ENCODE peak calls at places on chromosomes 11 and 22, in seven cellular contexts. U, J, S, I, M, X and K are unnamed samples.

GRCh38 chr11:69485337-69486041 is 4.0 kb downstream of the LINC01488 start:
- DNase-seq in U (no peak), J (no peak), S (no peak), I (no peak), M (no peak), X (no peak), K (no peak)

GRCh38 chr22:42791721-42792452 is 65.2 kb downstream of the ARFGAP3 start:
- DNase-seq in U (no peak), J (no peak), S (no peak), I (no peak), M (no peak), X (peak), K (no peak)

GRCh38 chr11:86244063-86244521 is 461 bp upstream of the EED start:
- DNase-seq in U (peak), J (peak), S (peak), I (peak), M (peak), X (peak), K (peak)

GRCh38 chr22:28241637-28242290 is 322.7 kb upstream of the PITPNB start:
- DNase-seq in U (no peak), J (no peak), S (no peak), I (no peak), M (no peak), X (no peak), K (no peak)

GRCh38 chr11:87228820-87229219 is 191.1 kb downstream of the TMEM135 start:
- DNase-seq in U (no peak), J (no peak), S (no peak), I (no peak), M (no peak), X (no peak), K (no peak)

GRCh38 chr11:60610702-60611101 is 88.7 kb upstream of the MS4A8 start:
- DNase-seq in U (no peak), J (no peak), S (no peak), I (no peak), M (no peak), X (no peak), K (no peak)

GRCh38 chr11:116595305-116595880 is 177.4 kb downstream of the BUD13 start:
- DNase-seq in U (no peak), J (no peak), S (no peak), I (no peak), M (no peak), X (no peak), K (no peak)

GRCh38 chr11:21514298-21514697 is 678.6 kb upstream of the ANO5 start:
- DNase-seq in U (no peak), J (no peak), S (no peak), I (no peak), M (no peak), X (no peak), K (no peak)

GRCh38 chr11:11845066-11845465 is 3.3 kb downstream of the USP47 start:
- DNase-seq in U (no peak), J (no peak), S (no peak), I (no peak), M (no peak), X (no peak), K (peak)

GRCh38 chr11:70281114-70281729 is 10.7 kb downstream of the PPFIA1 start:
- DNase-seq in U (no peak), J (no peak), S (no peak), I (no peak), M (peak), X (no peak), K (no peak)

GRCh38 chr11:78347956-78348355 is 69.7 kb downstream of the GAB2 start:
- DNase-seq in U (no peak), J (no peak), S (no peak), I (no peak), M (no peak), X (no peak), K (no peak)

GRCh38 chr11:78349614-78350013 is 68.0 kb downstream of the GAB2 start:
- DNase-seq in U (no peak), J (no peak), S (no peak), I (no peak), M (no peak), X (no peak), K (no peak)

GRCh38 chr11:78350646-78351165 is 66.9 kb downstream of the GAB2 start:
- DNase-seq in U (no peak), J (no peak), S (no peak), I (no peak), M (no peak), X (no peak), K (no peak)

GRCh38 chr11:78350101-78350645 is 67.4 kb downstream of the GAB2 start:
- DNase-seq in U (no peak), J (no peak), S (no peak), I (no peak), M (no peak), X (no peak), K (no peak)

DNA sequence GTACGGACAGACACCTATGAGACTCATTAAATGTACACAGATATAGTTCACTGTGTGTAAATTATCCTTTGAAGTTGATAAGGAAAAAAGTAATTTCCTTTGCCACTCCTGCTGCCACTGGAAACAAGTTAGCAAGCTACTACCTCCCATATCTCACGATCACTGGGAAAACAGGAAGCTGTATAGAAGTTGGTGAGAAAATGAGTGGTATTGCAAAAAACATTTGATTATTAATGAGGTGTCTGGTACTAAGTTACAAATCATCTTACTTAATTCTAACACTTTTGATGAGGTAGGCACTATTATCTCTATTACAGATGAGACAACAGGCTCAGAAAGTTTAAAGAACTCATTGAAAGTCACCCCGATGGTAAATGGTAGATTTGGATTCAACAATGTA is 68.5 kb downstream of the GAB2 start:
- DNase-seq in U (no peak), J (no peak), S (no peak), I (no peak), M (no peak), X (no peak), K (no peak)
- H3K27ac ChIP-seq in U (no peak), J (peak), S (peak), I (no peak), M (no peak), X (peak), K (no peak)

GRCh38 chr11:63510360-63511130 is 4.7 kb downstream of the LGALS12 start:
- DNase-seq in U (peak), J (no peak), S (no peak), I (no peak), M (no peak), X (peak), K (no peak)
- H3K27ac ChIP-seq in U (no peak), J (no peak), S (no peak), I (no peak), M (no peak), X (peak), K (no peak)

GRCh38 chr11:64925536-64926449 is 1.3 kb downstream of the PPP2R5B start:
- DNase-seq in U (no peak), J (peak), S (no peak), I (no peak), M (no peak), X (peak), K (no peak)

GRCh38 chr11:64926689-64927088 is 2.2 kb downstream of the PPP2R5B start:
- DNase-seq in U (no peak), J (no peak), S (no peak), I (no peak), M (no peak), X (no peak), K (no peak)

GRCh38 chr11:64923151-64923661 is 1.3 kb upstream of the PPP2R5B start:
- DNase-seq in U (no peak), J (no peak), S (no peak), I (no peak), M (no peak), X (peak), K (no peak)

GRCh38 chr11:64923944-64924909 is at the start of gene PPP2R5B:
- DNase-seq in U (peak), J (peak), S (peak), I (peak), M (peak), X (peak), K (peak)

GRCh38 chr11:64924910-64925284 is 408 bp downstream of the PPP2R5B start:
- DNase-seq in U (no peak), J (peak), S (no peak), I (no peak), M (no peak), X (no peak), K (peak)
- H3K27ac ChIP-seq in U (peak), J (peak), S (peak), I (peak), M (peak), X (no peak), K (peak)

GRCh38 chr11:7696424-7696823 is 9.9 kb downstream of the OVCH2 start:
- DNase-seq in U (no peak), J (no peak), S (no peak), I (no peak), M (no peak), X (no peak), K (no peak)
- H3K27ac ChIP-seq in U (no peak), J (no peak), S (no peak), I (no peak), M (no peak), X (no peak), K (no peak)

DNA sequence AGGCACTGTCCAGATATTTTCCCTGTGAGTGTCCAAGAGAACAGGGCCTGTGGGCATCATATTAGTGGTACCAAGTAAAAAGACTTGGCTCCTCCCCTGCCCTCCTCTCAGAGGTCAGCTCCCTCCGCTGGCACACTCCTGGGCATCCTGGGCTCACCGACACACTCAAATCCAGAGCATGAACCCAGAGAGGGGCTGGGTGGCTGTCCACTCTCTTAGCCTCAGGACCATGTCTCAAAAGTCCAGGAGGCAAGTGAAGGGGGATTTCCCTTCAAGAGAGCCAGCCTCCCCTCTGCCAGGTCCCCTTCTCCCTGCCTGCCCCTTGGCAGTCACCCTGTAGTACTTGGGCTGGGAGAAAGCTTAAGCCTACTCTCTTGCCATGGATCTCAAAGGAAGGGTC is 10.3 kb downstream of the BCL9L start:
- DNase-seq in U (no peak), J (no peak), S (no peak), I (no peak), M (no peak), X (no peak), K (no peak)
- H3K27ac ChIP-seq in U (peak), J (peak), S (peak), I (peak), M (peak), X (peak), K (peak)

DNA sequence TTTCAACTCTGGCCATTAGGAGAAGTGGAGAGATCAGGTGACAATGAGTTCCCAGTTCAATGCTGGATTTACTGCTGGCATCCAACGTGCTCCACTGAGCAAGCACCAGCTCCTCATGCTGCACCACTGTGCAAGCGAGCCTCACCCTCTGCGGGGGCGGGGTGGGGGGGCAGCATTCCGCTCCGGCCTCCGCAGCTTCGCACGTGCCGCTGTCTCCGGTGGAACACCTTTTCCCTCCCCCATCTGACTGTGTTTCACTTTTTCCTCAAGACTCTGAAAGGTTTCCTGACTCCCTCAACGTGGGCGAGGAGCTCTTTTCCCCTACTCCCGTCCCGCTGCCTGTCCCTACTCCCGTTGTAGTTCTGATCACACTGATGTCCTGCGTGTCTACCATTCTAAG is 835 bp upstream of the RHOD start:
- DNase-seq in U (peak), J (no peak), S (no peak), I (no peak), M (no peak), X (peak), K (peak)
- H3K27ac ChIP-seq in U (peak), J (peak), S (peak), I (no peak), M (no peak), X (no peak), K (peak)